ENCODE peak calls at places on chromosome 18, in five cellular contexts. One of them, this sample, is unnamed.

GRCh38 chr18:8142131-8142711 is 467.0 kb upstream of the RAB12 start:
- DNase-seq in ovary: no peak
- DNase-seq in mucosa of descending colon: no peak
- DNase-seq in GM12878: no peak
- DNase-seq in fibroblast of the aortic adventitia: peak; percentile 31
- DNase-seq in this sample: no peak

GRCh38 chr18:46469186-46469915 is 187.7 kb downstream of the LOXHD1 start:
- DNase-seq in fibroblast of the aortic adventitia: peak; percentile 6
- DNase-seq in GM12878: no peak
- DNase-seq in ovary: no peak
- DNase-seq in mucosa of descending colon: no peak
- DNase-seq in this sample: no peak

GRCh38 chr18:7645756-7646155 is 78.6 kb downstream of the PTPRM start:
- DNase-seq in fibroblast of the aortic adventitia: no peak
- DNase-seq in mucosa of descending colon: no peak
- DNase-seq in GM12878: no peak
- DNase-seq in ovary: no peak
- DNase-seq in this sample: no peak

GRCh38 chr18:7568426-7568825 is 1.3 kb downstream of the PTPRM start:
- DNase-seq in mucosa of descending colon: peak; percentile 52
- DNase-seq in GM12878: no peak
- DNase-seq in ovary: peak; percentile 69
- DNase-seq in fibroblast of the aortic adventitia: peak; percentile 9
- DNase-seq in this sample: no peak

GRCh38 chr18:78647018-78647417 is 332.6 kb upstream of the SALL3 start:
- DNase-seq in ovary: no peak
- DNase-seq in mucosa of descending colon: no peak
- DNase-seq in fibroblast of the aortic adventitia: no peak
- DNase-seq in GM12878: no peak
- DNase-seq in this sample: no peak

GRCh38 chr18:13696961-13697360 is 29.4 kb downstream of the FAM210A start:
- DNase-seq in ovary: no peak
- DNase-seq in GM12878: no peak
- DNase-seq in fibroblast of the aortic adventitia: no peak
- DNase-seq in mucosa of descending colon: no peak
- DNase-seq in this sample: no peak

GRCh38 chr18:54958711-54959625 is at the start of gene CCDC68:
- DNase-seq in ovary: peak; percentile 81
- DNase-seq in mucosa of descending colon: peak; percentile 88
- DNase-seq in fibroblast of the aortic adventitia: no peak
- DNase-seq in GM12878: no peak
- DNase-seq in this sample: no peak

GRCh38 chr18:23585007-23585871 is 1.1 kb downstream of the NPC1 start:
- DNase-seq in GM12878: peak; percentile 28
- DNase-seq in mucosa of descending colon: no peak
- DNase-seq in ovary: no peak
- DNase-seq in fibroblast of the aortic adventitia: peak; percentile 16
- DNase-seq in this sample: no peak

DNA sequence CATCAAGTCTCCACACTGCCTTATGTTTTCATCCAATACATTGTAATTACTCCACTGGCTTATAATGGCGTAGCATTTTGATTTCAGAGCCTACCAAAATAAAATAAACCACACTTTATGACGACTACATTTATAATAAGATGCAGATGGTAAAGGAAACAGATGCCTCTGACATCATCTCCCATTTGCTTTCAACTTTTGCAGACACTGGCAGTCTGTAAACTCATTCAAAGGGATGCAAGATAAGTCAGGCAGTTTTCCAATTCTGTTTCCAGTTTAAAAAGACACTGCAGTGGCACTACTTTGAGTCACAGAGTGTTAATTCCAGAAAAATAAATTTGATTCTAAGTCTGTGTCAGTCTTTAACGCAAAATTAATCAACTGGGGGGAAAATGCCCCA is 6.8 kb downstream of the DSEL start:
- DNase-seq in fibroblast of the aortic adventitia: peak; percentile 85
- DNase-seq in ovary: no peak
- DNase-seq in mucosa of descending colon: no peak
- DNase-seq in GM12878: no peak
- DNase-seq in this sample: peak; percentile 23
- H3K4me3 ChIP-seq in fibroblast of the aortic adventitia: no peak overlapping the region
- H3K4me3 ChIP-seq in ovary: no peak overlapping the region
- H3K4me3 ChIP-seq in mucosa of descending colon: no peak overlapping the region
- H3K4me3 ChIP-seq in GM12878: no peak overlapping the region
- H3K4me3 ChIP-seq in this sample: no peak overlapping the region

DNA sequence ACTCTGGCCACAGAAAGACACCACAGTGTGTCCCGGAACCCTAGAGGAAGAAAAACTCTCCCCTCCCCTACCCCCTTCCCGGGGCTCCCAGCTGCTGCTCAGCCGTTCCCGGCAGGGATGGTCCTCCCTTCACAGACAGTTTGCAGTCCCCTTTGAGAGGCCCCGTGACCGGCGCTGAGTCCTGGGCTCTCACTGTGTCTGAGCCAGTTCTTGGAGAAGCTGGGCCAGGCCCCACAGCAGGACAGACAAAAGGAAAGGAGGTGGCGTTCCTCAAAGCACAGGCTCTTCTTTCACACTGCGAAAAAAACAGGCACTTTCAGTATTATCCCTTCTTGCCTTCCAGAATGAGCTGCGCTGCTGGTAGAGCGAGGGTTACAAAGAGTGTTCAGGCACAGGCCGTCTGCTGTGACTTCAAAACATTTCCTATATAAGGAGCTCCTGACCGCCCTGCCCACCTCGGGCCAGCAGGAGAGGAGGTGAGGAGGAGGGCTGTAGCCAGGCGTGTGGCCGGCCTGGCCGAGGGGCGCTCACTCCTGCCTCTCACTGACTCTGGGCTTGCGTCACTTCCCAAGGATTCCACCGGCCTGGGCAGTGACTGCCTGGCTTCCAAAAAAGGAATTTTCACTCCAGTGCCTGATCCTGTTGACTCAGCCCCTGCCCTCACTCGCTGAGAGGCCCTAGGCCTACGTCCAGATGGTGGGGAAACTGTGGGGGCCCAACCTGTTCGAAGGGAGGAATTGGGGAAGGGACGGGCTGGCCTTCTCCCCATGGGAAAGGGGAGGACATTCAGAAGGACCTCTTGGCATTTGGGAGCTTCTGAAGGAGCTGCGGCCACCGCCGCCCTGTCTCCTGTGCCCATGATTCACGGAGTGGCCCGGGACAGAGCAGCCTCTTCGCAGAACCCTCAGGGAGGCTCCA is 24.9 kb downstream of the CIDEA start:
- DNase-seq in fibroblast of the aortic adventitia: peak; percentile 95
- DNase-seq in ovary: peak; percentile 91
- DNase-seq in mucosa of descending colon: peak; percentile 73
- DNase-seq in GM12878: no peak
- DNase-seq in this sample: peak; percentile 83
- TF ChIP-seq CTCF in fibroblast of the aortic adventitia: peak; percentile 32
- TF ChIP-seq CTCF in ovary: peak; percentile 49
- TF ChIP-seq CTCF in mucosa of descending colon: no peak
- TF ChIP-seq CTCF in GM12878: no peak
- TF ChIP-seq CTCF in this sample: no peak

GRCh38 chr18:53458944-53459580 is 765.4 kb downstream of the MBD2 start:
- DNase-seq in mucosa of descending colon: no peak
- DNase-seq in ovary: peak; percentile 30
- DNase-seq in fibroblast of the aortic adventitia: no peak
- DNase-seq in GM12878: no peak
- DNase-seq in this sample: no peak
- H3K4me3 ChIP-seq in mucosa of descending colon: no peak overlapping the region
- H3K4me3 ChIP-seq in ovary: no peak overlapping the region
- H3K4me3 ChIP-seq in fibroblast of the aortic adventitia: no peak overlapping the region
- H3K4me3 ChIP-seq in GM12878: no peak overlapping the region
- H3K4me3 ChIP-seq in this sample: no peak overlapping the region

DNA sequence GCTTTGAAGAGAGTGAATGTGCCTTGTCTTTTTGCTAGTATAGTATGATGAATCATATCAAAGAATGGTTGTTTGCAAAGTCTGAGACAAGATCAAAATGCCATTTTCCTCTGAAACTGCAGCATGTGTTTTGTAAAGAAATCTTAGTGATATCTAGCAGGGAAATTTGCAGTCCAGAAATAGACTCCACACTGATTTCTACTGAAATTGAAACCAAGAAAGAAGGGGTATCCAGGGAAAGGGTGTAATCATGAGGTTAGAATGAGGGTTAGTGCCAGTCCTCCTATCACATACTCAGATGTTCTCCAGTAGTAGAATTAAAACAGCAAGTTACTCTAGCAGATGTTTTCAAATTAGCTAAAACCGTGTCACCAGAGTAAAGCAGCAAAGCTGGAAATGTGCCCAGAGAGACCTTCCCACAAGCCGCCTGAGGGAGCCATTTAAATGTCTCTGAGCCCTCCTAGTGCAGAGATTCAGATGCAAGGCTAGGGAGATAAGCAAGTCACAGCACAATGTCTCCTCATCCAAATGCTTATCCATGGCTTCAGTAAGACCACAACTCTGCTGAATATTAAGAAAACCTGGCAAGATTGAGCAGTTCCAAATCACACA is 4.9 kb downstream of the DLGAP1 start:
- DNase-seq in mucosa of descending colon: no peak
- DNase-seq in ovary: no peak
- DNase-seq in fibroblast of the aortic adventitia: no peak
- DNase-seq in GM12878: no peak
- DNase-seq in this sample: no peak
- TF ChIP-seq CTCF in mucosa of descending colon: no peak
- TF ChIP-seq CTCF in ovary: no peak
- TF ChIP-seq CTCF in fibroblast of the aortic adventitia: no peak
- TF ChIP-seq CTCF in GM12878: no peak
- TF ChIP-seq CTCF in this sample: no peak

DNA sequence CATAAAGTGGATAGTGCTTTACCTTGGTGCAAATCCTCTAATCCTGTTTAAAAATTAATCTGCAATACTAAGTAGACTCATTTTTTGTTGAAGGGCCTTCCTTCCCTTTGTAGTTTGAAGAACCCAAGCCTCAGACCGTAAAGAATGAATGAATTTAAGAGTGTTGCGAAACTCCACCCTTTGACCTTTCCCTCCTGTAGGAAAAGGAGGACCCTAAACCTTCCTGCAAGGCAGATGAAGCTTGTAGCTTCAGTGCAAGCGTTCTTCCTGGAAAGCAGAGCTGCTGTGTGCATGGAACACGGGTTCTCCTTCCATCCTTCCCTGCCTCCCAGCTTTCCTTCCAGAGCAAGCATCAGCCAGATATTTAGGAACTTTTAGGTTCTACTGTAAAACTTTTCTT is 1.7 kb downstream of the IMPA2 start:
- DNase-seq in fibroblast of the aortic adventitia: no peak
- DNase-seq in GM12878: no peak
- DNase-seq in ovary: no peak
- DNase-seq in mucosa of descending colon: no peak
- DNase-seq in this sample: no peak
- H3K4me3 ChIP-seq in fibroblast of the aortic adventitia: no peak overlapping the region
- H3K4me3 ChIP-seq in GM12878: peak overlapping the region; percentile 10
- H3K4me3 ChIP-seq in ovary: no peak overlapping the region
- H3K4me3 ChIP-seq in mucosa of descending colon: no peak overlapping the region
- H3K4me3 ChIP-seq in this sample: no peak overlapping the region

This sample was measured in BJ.